ENCODE peak calls at places on chromosomes 1 and 21, in six cellular contexts. One of them, this sample, is unnamed.

GRCh38 chr1:228995229-228995628 is 259.9 kb downstream of the RHOU start:
- DNase-seq in fibroblast of pulmonary artery: no peak
- DNase-seq in NB4: no peak
- DNase-seq in heart right ventricle: no peak
- DNase-seq in H9: no peak
- DNase-seq in epithelial cell of esophagus: no peak
- DNase-seq in this sample: no peak

GRCh38 chr1:168273575-168273974 is 7.1 kb upstream of the TBX19 start:
- DNase-seq in epithelial cell of esophagus: no peak
- DNase-seq in heart right ventricle: no peak
- DNase-seq in fibroblast of pulmonary artery: no peak
- DNase-seq in H9: no peak
- DNase-seq in NB4: no peak
- DNase-seq in this sample: no peak

GRCh38 chr1:203471841-203472240 is 3.8 kb upstream of the PRELP start:
- DNase-seq in epithelial cell of esophagus: no peak
- DNase-seq in NB4: no peak
- DNase-seq in fibroblast of pulmonary artery: no peak
- DNase-seq in H9: no peak
- DNase-seq in heart right ventricle: no peak
- DNase-seq in this sample: no peak

GRCh38 chr21:44405091-44405947 is 50.0 kb upstream of the LRRC3 start:
- DNase-seq in NB4: no peak
- DNase-seq in fibroblast of pulmonary artery: no peak
- DNase-seq in H9: peak; percentile 25
- DNase-seq in heart right ventricle: no peak
- DNase-seq in epithelial cell of esophagus: no peak
- DNase-seq in this sample: no peak

GRCh38 chr1:17866451-17867029 is 111.4 kb downstream of the ACTL8 start:
- DNase-seq in heart right ventricle: no peak
- DNase-seq in NB4: peak; percentile 25
- DNase-seq in fibroblast of pulmonary artery: peak; percentile 86
- DNase-seq in H9: no peak
- DNase-seq in epithelial cell of esophagus: peak; percentile 36
- DNase-seq in this sample: no peak

GRCh38 chr1:197013234-197013633 is 35.9 kb downstream of the CFHR5 start:
- DNase-seq in epithelial cell of esophagus: no peak
- DNase-seq in heart right ventricle: no peak
- DNase-seq in H9: no peak
- DNase-seq in fibroblast of pulmonary artery: no peak
- DNase-seq in NB4: no peak
- DNase-seq in this sample: no peak

GRCh38 chr1:197695961-197696360 is 79.3 kb downstream of the DENND1B start:
- DNase-seq in NB4: no peak
- DNase-seq in fibroblast of pulmonary artery: peak; percentile 31
- DNase-seq in H9: no peak
- DNase-seq in epithelial cell of esophagus: no peak
- DNase-seq in heart right ventricle: no peak
- DNase-seq in this sample: no peak

GRCh38 chr1:52706136-52706670 is 8.1 kb upstream of the COA7 start:
- DNase-seq in heart right ventricle: no peak
- DNase-seq in fibroblast of pulmonary artery: no peak
- DNase-seq in NB4: peak; percentile 58
- DNase-seq in epithelial cell of esophagus: no peak
- DNase-seq in H9: no peak
- DNase-seq in this sample: no peak

GRCh38 chr1:204171751-204172178 is 5.6 kb upstream of the REN start:
- DNase-seq in epithelial cell of esophagus: peak; percentile 98
- DNase-seq in heart right ventricle: no peak
- DNase-seq in NB4: no peak
- DNase-seq in fibroblast of pulmonary artery: peak; percentile 72
- DNase-seq in H9: no peak
- DNase-seq in this sample: no peak

GRCh38 chr1:227941509-227942020 is 6.2 kb downstream of the WNT9A start:
- DNase-seq in H9: peak; percentile 67
- DNase-seq in fibroblast of pulmonary artery: no peak
- DNase-seq in NB4: no peak
- DNase-seq in heart right ventricle: no peak
- DNase-seq in epithelial cell of esophagus: no peak
- DNase-seq in this sample: no peak

GRCh38 chr1:30750751-30751291 is 6.8 kb downstream of the LAPTM5 start:
- DNase-seq in fibroblast of pulmonary artery: no peak
- DNase-seq in epithelial cell of esophagus: no peak
- DNase-seq in H9: no peak
- DNase-seq in heart right ventricle: no peak
- DNase-seq in NB4: peak; percentile 57
- DNase-seq in this sample: no peak

GRCh38 chr1:89780721-89781120 is 40.1 kb upstream of the LRRC8D start:
- DNase-seq in fibroblast of pulmonary artery: peak; percentile 53
- DNase-seq in H9: no peak
- DNase-seq in heart right ventricle: no peak
- DNase-seq in NB4: peak; percentile 73
- DNase-seq in epithelial cell of esophagus: peak; percentile 69
- DNase-seq in this sample: no peak

GRCh38 chr1:152442765-152443164 is 28.7 kb upstream of the CRNN start:
- DNase-seq in NB4: no peak
- DNase-seq in fibroblast of pulmonary artery: peak; percentile 42
- DNase-seq in epithelial cell of esophagus: peak; percentile 85
- DNase-seq in H9: no peak
- DNase-seq in heart right ventricle: no peak
- DNase-seq in this sample: no peak

GRCh38 chr1:155966135-155966534 is 12.2 kb downstream of the ARHGEF2 start:
- DNase-seq in H9: no peak
- DNase-seq in fibroblast of pulmonary artery: no peak
- DNase-seq in NB4: no peak
- DNase-seq in epithelial cell of esophagus: no peak
- DNase-seq in heart right ventricle: no peak
- DNase-seq in this sample: no peak
- TF ChIP-seq CTCF in H9: peak; percentile 62
- TF ChIP-seq CTCF in fibroblast of pulmonary artery: peak; percentile 17
- TF ChIP-seq CTCF in NB4: peak; percentile 20
- TF ChIP-seq CTCF in epithelial cell of esophagus: no peak
- TF ChIP-seq CTCF in heart right ventricle: no peak
- TF ChIP-seq CTCF in this sample: no peak

GRCh38 chr1:54107131-54107530 is 45.7 kb downstream of the CDCP2 start:
- DNase-seq in NB4: peak; percentile 25
- DNase-seq in fibroblast of pulmonary artery: peak; percentile 33
- DNase-seq in epithelial cell of esophagus: no peak
- DNase-seq in H9: peak; percentile 26
- DNase-seq in heart right ventricle: no peak
- DNase-seq in this sample: no peak
- TF ChIP-seq CTCF in NB4: no peak
- TF ChIP-seq CTCF in fibroblast of pulmonary artery: peak; percentile 34
- TF ChIP-seq CTCF in epithelial cell of esophagus: peak; percentile 37
- TF ChIP-seq CTCF in H9: no peak
- TF ChIP-seq CTCF in heart right ventricle: no peak
- TF ChIP-seq CTCF in this sample: no peak

DNA sequence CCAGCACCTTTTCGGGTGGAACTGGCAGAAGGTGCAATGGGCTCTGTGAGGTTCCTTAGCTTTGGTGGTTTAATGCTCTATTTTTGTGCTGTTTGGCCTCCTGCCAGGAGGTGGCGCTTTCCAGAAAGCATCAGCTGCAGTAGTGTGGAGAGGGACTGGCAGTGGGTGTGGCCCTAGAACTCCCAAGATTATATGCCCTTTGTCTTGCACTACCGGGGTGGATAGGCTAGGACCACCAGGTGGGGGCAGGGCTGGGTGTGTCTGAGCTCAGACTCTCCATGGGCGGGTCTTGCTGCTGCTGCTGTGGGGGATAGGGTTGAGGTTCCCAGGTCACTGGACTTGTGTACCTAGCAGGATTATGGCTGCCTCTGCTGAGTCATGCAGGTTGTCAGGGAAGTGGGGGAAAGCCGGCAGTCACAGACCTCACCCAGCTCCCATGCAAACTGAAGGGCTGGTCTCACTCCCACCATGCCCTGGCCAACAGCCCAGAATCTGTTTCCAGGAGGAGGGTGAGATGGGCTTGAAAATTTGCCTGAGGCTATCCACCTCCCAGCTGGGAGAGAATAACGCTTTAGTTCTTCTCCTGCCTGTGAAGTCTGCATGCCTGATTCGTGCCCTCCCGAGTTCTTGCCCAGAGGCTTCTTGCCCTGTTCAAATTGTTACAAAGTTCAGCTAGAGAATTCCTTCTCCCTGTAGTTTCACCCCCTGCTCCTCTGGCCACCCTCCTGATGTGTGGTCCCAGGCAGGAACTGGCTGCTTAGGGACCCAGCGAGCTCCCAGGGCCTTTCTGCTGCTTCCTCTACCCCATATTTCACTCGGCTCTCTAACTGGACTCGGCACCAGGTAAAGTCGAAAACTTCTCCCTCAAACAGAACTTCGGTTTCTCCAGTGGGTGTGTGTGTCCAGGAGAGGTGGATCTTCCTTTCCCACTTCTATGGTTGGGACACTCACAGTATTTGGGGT is 76.5 kb upstream of the BTG3 start:
- DNase-seq in NB4: peak; percentile 5
- DNase-seq in heart right ventricle: peak; percentile 35
- DNase-seq in fibroblast of pulmonary artery: peak; percentile 88
- DNase-seq in epithelial cell of esophagus: peak; percentile 97
- DNase-seq in H9: peak; percentile 52
- DNase-seq in this sample: peak; percentile 49
- TF ChIP-seq CTCF in NB4: peak; percentile 27
- TF ChIP-seq CTCF in heart right ventricle: no peak
- TF ChIP-seq CTCF in fibroblast of pulmonary artery: peak; percentile 10
- TF ChIP-seq CTCF in epithelial cell of esophagus: peak; percentile 46
- TF ChIP-seq CTCF in H9: peak; percentile 59
- TF ChIP-seq CTCF in this sample: peak; percentile 58

GRCh38 chr1:100866041-100866900 is 28.4 kb downstream of the EXTL2 start:
- DNase-seq in NB4: peak; percentile 53
- DNase-seq in fibroblast of pulmonary artery: peak; percentile 83
- DNase-seq in heart right ventricle: no peak
- DNase-seq in epithelial cell of esophagus: peak; percentile 48
- DNase-seq in H9: no peak
- DNase-seq in this sample: no peak

GRCh38 chr1:100862591-100862990 is 32.1 kb downstream of the EXTL2 start:
- DNase-seq in NB4: no peak
- DNase-seq in H9: no peak
- DNase-seq in fibroblast of pulmonary artery: peak; percentile 70
- DNase-seq in heart right ventricle: no peak
- DNase-seq in epithelial cell of esophagus: no peak
- DNase-seq in this sample: no peak

GRCh38 chr1:100869996-100870395 is 24.6 kb downstream of the EXTL2 start:
- DNase-seq in H9: no peak
- DNase-seq in epithelial cell of esophagus: no peak
- DNase-seq in NB4: no peak
- DNase-seq in heart right ventricle: no peak
- DNase-seq in fibroblast of pulmonary artery: no peak
- DNase-seq in this sample: no peak

GRCh38 chr1:100866901-100867206 is 27.8 kb downstream of the EXTL2 start:
- DNase-seq in fibroblast of pulmonary artery: no peak
- DNase-seq in heart right ventricle: no peak
- DNase-seq in epithelial cell of esophagus: no peak
- DNase-seq in NB4: no peak
- DNase-seq in H9: no peak
- DNase-seq in this sample: no peak

GRCh38 chr1:100868364-100868995 is 26.2 kb downstream of the EXTL2 start:
- DNase-seq in heart right ventricle: no peak
- DNase-seq in H9: no peak
- DNase-seq in epithelial cell of esophagus: peak; percentile 57
- DNase-seq in NB4: peak; percentile 56
- DNase-seq in fibroblast of pulmonary artery: peak; percentile 78
- DNase-seq in this sample: no peak
- TF ChIP-seq CTCF in heart right ventricle: peak; percentile 76
- TF ChIP-seq CTCF in H9: peak; percentile 82
- TF ChIP-seq CTCF in epithelial cell of esophagus: peak; percentile 36
- TF ChIP-seq CTCF in NB4: no peak
- TF ChIP-seq CTCF in fibroblast of pulmonary artery: peak; percentile 58
- TF ChIP-seq CTCF in this sample: peak; percentile 77

GRCh38 chr1:46969014-46969619 is 27.8 kb upstream of the CYP4A11 start:
- DNase-seq in NB4: no peak
- DNase-seq in heart right ventricle: no peak
- DNase-seq in epithelial cell of esophagus: no peak
- DNase-seq in fibroblast of pulmonary artery: no peak
- DNase-seq in H9: no peak
- DNase-seq in this sample: no peak
- TF ChIP-seq CTCF in NB4: peak; percentile 43
- TF ChIP-seq CTCF in heart right ventricle: no peak
- TF ChIP-seq CTCF in epithelial cell of esophagus: peak; percentile 38
- TF ChIP-seq CTCF in fibroblast of pulmonary artery: no peak
- TF ChIP-seq CTCF in H9: peak; percentile 67
- TF ChIP-seq CTCF in this sample: no peak

DNA sequence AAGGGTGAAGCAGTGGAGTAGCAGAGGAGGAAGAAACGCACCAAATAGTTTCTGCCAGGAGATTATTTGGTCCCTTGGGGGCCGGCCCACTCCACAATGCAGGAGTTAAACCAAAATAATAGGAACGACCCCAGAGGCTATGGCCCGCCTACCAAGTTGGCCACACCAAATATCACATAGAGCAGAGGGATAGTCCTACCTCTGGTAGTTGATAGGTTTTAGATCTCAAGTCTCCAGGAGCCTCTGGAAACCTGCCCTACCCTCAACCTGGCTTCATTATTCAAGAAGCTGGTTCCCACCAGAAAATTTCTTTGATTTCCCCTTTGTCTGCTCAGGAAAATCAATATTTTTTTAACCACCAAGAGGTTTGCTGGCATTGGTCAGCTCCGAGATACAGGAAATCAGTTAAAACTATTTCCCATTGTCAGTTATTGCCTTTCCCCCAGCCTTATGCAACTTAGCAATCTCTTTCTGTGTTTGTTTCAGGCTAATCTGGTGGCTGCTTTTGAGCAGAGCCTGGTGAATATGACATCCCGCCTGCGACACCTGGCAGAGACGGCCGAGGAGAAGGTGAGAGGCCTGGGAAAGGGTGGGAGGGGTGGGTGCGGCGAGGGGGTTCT is 35.5 kb upstream of the IPO9 start:
- DNase-seq in fibroblast of pulmonary artery: no peak
- DNase-seq in heart right ventricle: no peak
- DNase-seq in H9: no peak
- DNase-seq in epithelial cell of esophagus: no peak
- DNase-seq in NB4: no peak
- DNase-seq in this sample: no peak
- TF ChIP-seq CTCF in fibroblast of pulmonary artery: no peak
- TF ChIP-seq CTCF in heart right ventricle: no peak
- TF ChIP-seq CTCF in H9: no peak
- TF ChIP-seq CTCF in epithelial cell of esophagus: no peak
- TF ChIP-seq CTCF in NB4: no peak
- TF ChIP-seq CTCF in this sample: peak; percentile 50

GRCh38 chr1:25863486-25864262 is 4.4 kb upstream of the AUNIP start:
- DNase-seq in fibroblast of pulmonary artery: no peak
- DNase-seq in heart right ventricle: no peak
- DNase-seq in NB4: no peak
- DNase-seq in H9: no peak
- DNase-seq in epithelial cell of esophagus: no peak
- DNase-seq in this sample: no peak
- TF ChIP-seq CTCF in fibroblast of pulmonary artery: no peak
- TF ChIP-seq CTCF in heart right ventricle: no peak
- TF ChIP-seq CTCF in NB4: no peak
- TF ChIP-seq CTCF in H9: peak; percentile 14
- TF ChIP-seq CTCF in epithelial cell of esophagus: no peak
- TF ChIP-seq CTCF in this sample: no peak